ENCODE peak calls at places on chromosomes 3 and 15, in eight cellular contexts. Z is anterior cingulate cortex; K is activated CD8-positive, alpha-beta memory T cell treated with anti-CD3 and anti-CD28 coated beads, Interleukin-2, amount 50 U/mL, for 48 hours; A is GM03348; L is nucleus accumbens; Q is amniotic stem cell; P is cardiac fibroblast; C is HS-5. M is an unnamed sample.

GRCh38 chr3:142947799-142948575 is 15.5 kb downstream of the PAQR9 start:
- DNase-seq in Q (no peak), L (no peak), P (no peak), Z (no peak), K (no peak), A (no peak), C (no peak), M (no peak)

GRCh38 chr3:155248531-155249187 is 44.8 kb downstream of the STRIT1 start:
- DNase-seq in C (no peak), P (no peak), K (no peak), A (no peak), Q (no peak), L (no peak), Z (no peak), M (no peak)

GRCh38 chr15:42084465-42085235 is 9.7 kb downstream of the PLA2G4D start:
- DNase-seq in C (no peak), Z (peak; percentile 23), Q (peak; percentile 29), L (no peak), P (peak; percentile 66), A (peak; percentile 92), K (peak; percentile 81), M (peak; percentile 11)

GRCh38 chr3:189629803-189630455 is 1.3 kb upstream of the TP63 start:
- DNase-seq in Q (no peak), P (peak; percentile 53), L (no peak), A (peak; percentile 47), Z (no peak), K (no peak), C (no peak), M (no peak)

GRCh38 chr3:178291555-178291954 is 244.7 kb upstream of the KCNMB2 start:
- DNase-seq in A (no peak), L (no peak), Z (no peak), P (no peak), C (no peak), Q (no peak), K (no peak), M (no peak)

GRCh38 chr15:57446393-57446792 is 70.1 kb downstream of the CGNL1 start:
- DNase-seq in K (no peak), P (no peak), Z (no peak), A (no peak), L (no peak), Q (no peak), C (no peak), M (no peak)

GRCh38 chr3:61841111-61841845 is 279.9 kb downstream of the PTPRG start:
- DNase-seq in A (no peak), P (peak; percentile 85), K (no peak), Q (no peak), C (no peak), Z (no peak), L (no peak), M (no peak)

GRCh38 chr3:59245879-59246501 is 196.2 kb upstream of the CFAP20DC start:
- DNase-seq in L (no peak), A (no peak), K (no peak), Q (no peak), C (peak; percentile 24), Z (no peak), P (peak; percentile 53), M (no peak)

GRCh38 chr3:126442099-126442848 is 33.4 kb downstream of the ZXDC start:
- DNase-seq in Q (no peak), A (no peak), K (no peak), Z (no peak), L (no peak), P (peak; percentile 22), C (no peak), M (no peak)

GRCh38 chr3:152272771-152273242 is 4.1 kb downstream of the MBNL1 start:
- DNase-seq in L (no peak), K (no peak), A (peak; percentile 22), P (peak; percentile 74), C (peak; percentile 77), Q (peak; percentile 75), Z (no peak), M (no peak)

M was measured in central memory CD4-positive, alpha-beta T cell.